ENCODE peak calls at places on chromosomes 1 and 21, in eight cellular contexts. One of them, this sample, is unnamed.

GRCh38 chr1:181149326-181150000 is 61.0 kb downstream of the IER5 start:
- DNase-seq in activated CD8-positive, alpha-beta T cell treated with anti-CD3 and anti-CD28 coated beads for 36 hours: peak
- DNase-seq in cardiac muscle cell: no peak
- DNase-seq in AG04450: no peak
- DNase-seq in EL: no peak
- DNase-seq in astrocyte of the spinal cord: no peak
- DNase-seq in GM12892: no peak
- DNase-seq in LoVo: no peak
- DNase-seq in this sample: no peak

GRCh38 chr1:206050655-206051235 is 2.2 kb upstream of the RHEX start:
- DNase-seq in cardiac muscle cell: no peak
- DNase-seq in EL: no peak
- DNase-seq in activated CD8-positive, alpha-beta T cell treated with anti-CD3 and anti-CD28 coated beads for 36 hours: peak
- DNase-seq in GM12892: peak
- DNase-seq in AG04450: no peak
- DNase-seq in astrocyte of the spinal cord: no peak
- DNase-seq in LoVo: no peak
- DNase-seq in this sample: no peak

GRCh38 chr21:41875086-41875485 is 4.1 kb downstream of the PRDM15 start:
- DNase-seq in EL: no peak
- DNase-seq in astrocyte of the spinal cord: no peak
- DNase-seq in GM12892: no peak
- DNase-seq in LoVo: no peak
- DNase-seq in cardiac muscle cell: no peak
- DNase-seq in activated CD8-positive, alpha-beta T cell treated with anti-CD3 and anti-CD28 coated beads for 36 hours: no peak
- DNase-seq in AG04450: no peak
- DNase-seq in this sample: no peak

GRCh38 chr1:67685558-67686271 is 714 bp downstream of the GADD45A start:
- DNase-seq in activated CD8-positive, alpha-beta T cell treated with anti-CD3 and anti-CD28 coated beads for 36 hours: peak
- DNase-seq in GM12892: no peak
- DNase-seq in astrocyte of the spinal cord: peak
- DNase-seq in AG04450: no peak
- DNase-seq in LoVo: peak
- DNase-seq in cardiac muscle cell: peak
- DNase-seq in EL: peak
- DNase-seq in this sample: no peak

GRCh38 chr1:167776616-167777252 is 55.0 kb downstream of the MPZL1 start:
- DNase-seq in AG04450: no peak
- DNase-seq in cardiac muscle cell: no peak
- DNase-seq in LoVo: no peak
- DNase-seq in GM12892: no peak
- DNase-seq in astrocyte of the spinal cord: peak
- DNase-seq in activated CD8-positive, alpha-beta T cell treated with anti-CD3 and anti-CD28 coated beads for 36 hours: no peak
- DNase-seq in EL: no peak
- DNase-seq in this sample: no peak

GRCh38 chr21:30209571-30209970 is 6.3 kb downstream of the CLDN8 start:
- DNase-seq in GM12892: no peak
- DNase-seq in cardiac muscle cell: peak
- DNase-seq in EL: no peak
- DNase-seq in LoVo: no peak
- DNase-seq in astrocyte of the spinal cord: no peak
- DNase-seq in AG04450: no peak
- DNase-seq in activated CD8-positive, alpha-beta T cell treated with anti-CD3 and anti-CD28 coated beads for 36 hours: no peak
- DNase-seq in this sample: no peak

GRCh38 chr21:44259082-44259705 is 2.5 kb downstream of the DNMT3L start:
- DNase-seq in activated CD8-positive, alpha-beta T cell treated with anti-CD3 and anti-CD28 coated beads for 36 hours: no peak
- DNase-seq in GM12892: peak
- DNase-seq in cardiac muscle cell: peak
- DNase-seq in astrocyte of the spinal cord: no peak
- DNase-seq in AG04450: no peak
- DNase-seq in EL: no peak
- DNase-seq in LoVo: no peak
- DNase-seq in this sample: no peak

GRCh38 chr1:115790356-115790755 is 21.8 kb upstream of the CASQ2 start:
- DNase-seq in LoVo: no peak
- DNase-seq in AG04450: no peak
- DNase-seq in GM12892: no peak
- DNase-seq in astrocyte of the spinal cord: no peak
- DNase-seq in EL: no peak
- DNase-seq in cardiac muscle cell: no peak
- DNase-seq in activated CD8-positive, alpha-beta T cell treated with anti-CD3 and anti-CD28 coated beads for 36 hours: no peak
- DNase-seq in this sample: no peak

GRCh38 chr21:15011967-15012366 is 52.8 kb downstream of the NRIP1 start:
- DNase-seq in LoVo: no peak
- DNase-seq in AG04450: no peak
- DNase-seq in cardiac muscle cell: no peak
- DNase-seq in astrocyte of the spinal cord: no peak
- DNase-seq in activated CD8-positive, alpha-beta T cell treated with anti-CD3 and anti-CD28 coated beads for 36 hours: no peak
- DNase-seq in EL: no peak
- DNase-seq in GM12892: no peak
- DNase-seq in this sample: no peak

GRCh38 chr1:61427516-61427915 is 297.4 kb downstream of the TM2D1 start:
- DNase-seq in activated CD8-positive, alpha-beta T cell treated with anti-CD3 and anti-CD28 coated beads for 36 hours: no peak
- DNase-seq in LoVo: no peak
- DNase-seq in GM12892: no peak
- DNase-seq in AG04450: no peak
- DNase-seq in EL: no peak
- DNase-seq in astrocyte of the spinal cord: no peak
- DNase-seq in cardiac muscle cell: no peak
- DNase-seq in this sample: no peak

GRCh38 chr1:113320272-113320671 is 70.0 kb upstream of the MAGI3 start:
- DNase-seq in cardiac muscle cell: no peak
- DNase-seq in GM12892: no peak
- DNase-seq in LoVo: peak
- DNase-seq in EL: no peak
- DNase-seq in activated CD8-positive, alpha-beta T cell treated with anti-CD3 and anti-CD28 coated beads for 36 hours: no peak
- DNase-seq in astrocyte of the spinal cord: no peak
- DNase-seq in AG04450: no peak
- DNase-seq in this sample: no peak

GRCh38 chr1:227749916-227750710 is 14.9 kb downstream of the SNAP47 start:
- DNase-seq in EL: no peak
- DNase-seq in astrocyte of the spinal cord: no peak
- DNase-seq in cardiac muscle cell: no peak
- DNase-seq in activated CD8-positive, alpha-beta T cell treated with anti-CD3 and anti-CD28 coated beads for 36 hours: no peak
- DNase-seq in LoVo: no peak
- DNase-seq in AG04450: no peak
- DNase-seq in GM12892: no peak
- DNase-seq in this sample: no peak

GRCh38 chr1:50705041-50705440 is 255.0 kb downstream of the FAF1 start:
- DNase-seq in astrocyte of the spinal cord: no peak
- DNase-seq in AG04450: no peak
- DNase-seq in activated CD8-positive, alpha-beta T cell treated with anti-CD3 and anti-CD28 coated beads for 36 hours: no peak
- DNase-seq in GM12892: no peak
- DNase-seq in LoVo: no peak
- DNase-seq in EL: no peak
- DNase-seq in cardiac muscle cell: no peak
- DNase-seq in this sample: no peak

GRCh38 chr1:16721871-16722641 is 18.3 kb upstream of the RNU1-4 start:
- DNase-seq in LoVo: no peak
- DNase-seq in AG04450: no peak
- DNase-seq in EL: peak
- DNase-seq in activated CD8-positive, alpha-beta T cell treated with anti-CD3 and anti-CD28 coated beads for 36 hours: no peak
- DNase-seq in cardiac muscle cell: no peak
- DNase-seq in GM12892: no peak
- DNase-seq in astrocyte of the spinal cord: no peak
- DNase-seq in this sample: no peak

GRCh38 chr1:39115271-39116110 is 89.0 kb upstream of the MACF1 start:
- DNase-seq in EL: peak
- DNase-seq in AG04450: no peak
- DNase-seq in astrocyte of the spinal cord: peak
- DNase-seq in cardiac muscle cell: peak
- DNase-seq in GM12892: no peak
- DNase-seq in activated CD8-positive, alpha-beta T cell treated with anti-CD3 and anti-CD28 coated beads for 36 hours: peak
- DNase-seq in LoVo: peak
- DNase-seq in this sample: no peak

GRCh38 chr1:222975472-222976122 is 160.8 kb downstream of the DISP1 start:
- DNase-seq in AG04450: no peak
- DNase-seq in cardiac muscle cell: peak
- DNase-seq in EL: peak
- DNase-seq in astrocyte of the spinal cord: no peak
- DNase-seq in activated CD8-positive, alpha-beta T cell treated with anti-CD3 and anti-CD28 coated beads for 36 hours: no peak
- DNase-seq in LoVo: no peak
- DNase-seq in GM12892: no peak
- DNase-seq in this sample: no peak

GRCh38 chr1:86339421-86339820 is 56.7 kb downstream of the ODF2L start:
- DNase-seq in AG04450: no peak
- DNase-seq in EL: no peak
- DNase-seq in GM12892: no peak
- DNase-seq in activated CD8-positive, alpha-beta T cell treated with anti-CD3 and anti-CD28 coated beads for 36 hours: no peak
- DNase-seq in cardiac muscle cell: peak
- DNase-seq in LoVo: no peak
- DNase-seq in astrocyte of the spinal cord: no peak
- DNase-seq in this sample: no peak

GRCh38 chr1:61606448-61607312 is 118.3 kb downstream of the TM2D1 start:
- DNase-seq in LoVo: no peak
- DNase-seq in AG04450: no peak
- DNase-seq in cardiac muscle cell: peak
- DNase-seq in activated CD8-positive, alpha-beta T cell treated with anti-CD3 and anti-CD28 coated beads for 36 hours: no peak
- DNase-seq in EL: peak
- DNase-seq in astrocyte of the spinal cord: peak
- DNase-seq in GM12892: no peak
- DNase-seq in this sample: no peak

GRCh38 chr1:71047635-71048607 is at the start of gene PTGER3:
- DNase-seq in EL: peak
- DNase-seq in AG04450: no peak
- DNase-seq in LoVo: peak
- DNase-seq in astrocyte of the spinal cord: no peak
- DNase-seq in cardiac muscle cell: peak
- DNase-seq in GM12892: no peak
- DNase-seq in activated CD8-positive, alpha-beta T cell treated with anti-CD3 and anti-CD28 coated beads for 36 hours: peak
- DNase-seq in this sample: no peak

GRCh38 chr1:181986907-181987305 is 74.6 kb downstream of the ZNF648 start:
- DNase-seq in LoVo: no peak
- DNase-seq in activated CD8-positive, alpha-beta T cell treated with anti-CD3 and anti-CD28 coated beads for 36 hours: no peak
- DNase-seq in cardiac muscle cell: no peak
- DNase-seq in AG04450: no peak
- DNase-seq in GM12892: no peak
- DNase-seq in EL: no peak
- DNase-seq in astrocyte of the spinal cord: no peak
- DNase-seq in this sample: no peak

GRCh38 chr1:109161836-109162606 is 48.1 kb downstream of the ELAPOR1 start:
- DNase-seq in activated CD8-positive, alpha-beta T cell treated with anti-CD3 and anti-CD28 coated beads for 36 hours: peak
- DNase-seq in astrocyte of the spinal cord: peak
- DNase-seq in AG04450: no peak
- DNase-seq in LoVo: no peak
- DNase-seq in cardiac muscle cell: peak
- DNase-seq in EL: peak
- DNase-seq in GM12892: no peak
- DNase-seq in this sample: no peak

GRCh38 chr1:230441630-230442029 is 15.5 kb upstream of the PGBD5 start:
- DNase-seq in cardiac muscle cell: no peak
- DNase-seq in LoVo: no peak
- DNase-seq in activated CD8-positive, alpha-beta T cell treated with anti-CD3 and anti-CD28 coated beads for 36 hours: no peak
- DNase-seq in astrocyte of the spinal cord: no peak
- DNase-seq in EL: no peak
- DNase-seq in AG04450: no peak
- DNase-seq in GM12892: no peak
- DNase-seq in this sample: no peak

GRCh38 chr1:243725075-243725474 is 125.0 kb downstream of the AKT3 start:
- DNase-seq in activated CD8-positive, alpha-beta T cell treated with anti-CD3 and anti-CD28 coated beads for 36 hours: no peak
- DNase-seq in EL: no peak
- DNase-seq in GM12892: no peak
- DNase-seq in cardiac muscle cell: peak
- DNase-seq in LoVo: no peak
- DNase-seq in astrocyte of the spinal cord: no peak
- DNase-seq in AG04450: no peak
- DNase-seq in this sample: no peak

GRCh38 chr21:16563795-16564194 is 834.0 kb downstream of the USP25 start:
- DNase-seq in GM12892: no peak
- DNase-seq in EL: peak
- DNase-seq in astrocyte of the spinal cord: peak
- DNase-seq in activated CD8-positive, alpha-beta T cell treated with anti-CD3 and anti-CD28 coated beads for 36 hours: no peak
- DNase-seq in cardiac muscle cell: peak
- DNase-seq in LoVo: no peak
- DNase-seq in AG04450: no peak
- DNase-seq in this sample: peak

GRCh38 chr1:59596956-59597355 is 217.8 kb upstream of the HOOK1 start:
- DNase-seq in astrocyte of the spinal cord: no peak
- DNase-seq in AG04450: no peak
- DNase-seq in cardiac muscle cell: no peak
- DNase-seq in LoVo: no peak
- DNase-seq in GM12892: no peak
- DNase-seq in EL: no peak
- DNase-seq in activated CD8-positive, alpha-beta T cell treated with anti-CD3 and anti-CD28 coated beads for 36 hours: no peak
- DNase-seq in this sample: no peak

GRCh38 chr1:5120559-5120958 is 466.1 kb downstream of the AJAP1 start:
- DNase-seq in astrocyte of the spinal cord: no peak
- DNase-seq in GM12892: no peak
- DNase-seq in cardiac muscle cell: no peak
- DNase-seq in EL: no peak
- DNase-seq in AG04450: no peak
- DNase-seq in activated CD8-positive, alpha-beta T cell treated with anti-CD3 and anti-CD28 coated beads for 36 hours: no peak
- DNase-seq in LoVo: no peak
- DNase-seq in this sample: no peak

GRCh38 chr1:212760126-212760823 is 31.3 kb downstream of the NSL1 start:
- DNase-seq in EL: peak
- DNase-seq in astrocyte of the spinal cord: no peak
- DNase-seq in LoVo: no peak
- DNase-seq in AG04450: no peak
- DNase-seq in cardiac muscle cell: peak
- DNase-seq in GM12892: peak
- DNase-seq in activated CD8-positive, alpha-beta T cell treated with anti-CD3 and anti-CD28 coated beads for 36 hours: peak
- DNase-seq in this sample: no peak

GRCh38 chr1:14880456-14881316 is 272.9 kb upstream of the TMEM51 start:
- DNase-seq in AG04450: no peak
- DNase-seq in cardiac muscle cell: peak
- DNase-seq in astrocyte of the spinal cord: peak
- DNase-seq in activated CD8-positive, alpha-beta T cell treated with anti-CD3 and anti-CD28 coated beads for 36 hours: no peak
- DNase-seq in EL: peak
- DNase-seq in GM12892: no peak
- DNase-seq in LoVo: no peak
- DNase-seq in this sample: no peak

GRCh38 chr1:177310326-177310725 is 139.6 kb downstream of the BRINP2 start:
- DNase-seq in astrocyte of the spinal cord: no peak
- DNase-seq in LoVo: no peak
- DNase-seq in cardiac muscle cell: no peak
- DNase-seq in GM12892: no peak
- DNase-seq in AG04450: no peak
- DNase-seq in activated CD8-positive, alpha-beta T cell treated with anti-CD3 and anti-CD28 coated beads for 36 hours: no peak
- DNase-seq in EL: no peak
- DNase-seq in this sample: no peak

GRCh38 chr1:8142955-8143629 is 117.0 kb upstream of the ERRFI1 start:
- DNase-seq in AG04450: no peak
- DNase-seq in astrocyte of the spinal cord: peak
- DNase-seq in cardiac muscle cell: no peak
- DNase-seq in activated CD8-positive, alpha-beta T cell treated with anti-CD3 and anti-CD28 coated beads for 36 hours: peak
- DNase-seq in LoVo: no peak
- DNase-seq in EL: peak
- DNase-seq in GM12892: no peak
- DNase-seq in this sample: no peak

GRCh38 chr1:184745929-184746583 is 8.6 kb downstream of the EDEM3 start:
- DNase-seq in EL: no peak
- DNase-seq in cardiac muscle cell: peak
- DNase-seq in activated CD8-positive, alpha-beta T cell treated with anti-CD3 and anti-CD28 coated beads for 36 hours: no peak
- DNase-seq in astrocyte of the spinal cord: no peak
- DNase-seq in GM12892: no peak
- DNase-seq in LoVo: no peak
- DNase-seq in AG04450: no peak
- DNase-seq in this sample: no peak

GRCh38 chr1:210438928-210439841 is 110.5 kb downstream of the HHAT start:
- DNase-seq in cardiac muscle cell: peak
- DNase-seq in AG04450: peak
- DNase-seq in activated CD8-positive, alpha-beta T cell treated with anti-CD3 and anti-CD28 coated beads for 36 hours: no peak
- DNase-seq in LoVo: peak
- DNase-seq in astrocyte of the spinal cord: peak
- DNase-seq in EL: peak
- DNase-seq in GM12892: no peak
- DNase-seq in this sample: peak

GRCh38 chr1:176567190-176567794 is 104.3 kb downstream of the PAPPA2 start:
- DNase-seq in cardiac muscle cell: peak
- DNase-seq in AG04450: no peak
- DNase-seq in GM12892: no peak
- DNase-seq in LoVo: no peak
- DNase-seq in astrocyte of the spinal cord: peak
- DNase-seq in EL: peak
- DNase-seq in activated CD8-positive, alpha-beta T cell treated with anti-CD3 and anti-CD28 coated beads for 36 hours: no peak
- DNase-seq in this sample: no peak

GRCh38 chr1:40032240-40032891 is 8.2 kb upstream of the CAP1 start:
- DNase-seq in LoVo: peak
- DNase-seq in cardiac muscle cell: peak
- DNase-seq in AG04450: no peak
- DNase-seq in GM12892: no peak
- DNase-seq in astrocyte of the spinal cord: peak
- DNase-seq in activated CD8-positive, alpha-beta T cell treated with anti-CD3 and anti-CD28 coated beads for 36 hours: peak
- DNase-seq in EL: peak
- DNase-seq in this sample: no peak

This sample was measured in HS-27A.